ENCODE peak calls at places on chromosome 3, in five cellular contexts. O, X, Z, B and H are unnamed samples.

GRCh38 chr3:10344944-10345575 is 24.1 kb upstream of the SEC13 start:
- DNase-seq in O (no peak), X (no peak), Z (no peak), B (no peak), H (no peak)

GRCh38 chr3:17908399-17909191 is 166.2 kb upstream of the TBC1D5 start:
- DNase-seq in O (no peak), X (no peak), Z (peak; percentile 35), B (no peak), H (no peak)

GRCh38 chr3:152834354-152835310 is at the start of gene P2RY1:
- DNase-seq in O (no peak), X (peak; percentile 69), Z (peak; percentile 75), B (peak; percentile 57), H (peak; percentile 78)

GRCh38 chr3:127849368-127849767 is 27.1 kb upstream of the MGLL start:
- DNase-seq in O (no peak), X (no peak), Z (peak; percentile 13), B (no peak), H (no peak)

GRCh38 chr3:127391436-127392145 is 103.7 kb upstream of the PRR20G start:
- DNase-seq in O (no peak), X (no peak), Z (no peak), B (no peak), H (no peak)

GRCh38 chr3:176906046-176906905 is 291.0 kb downstream of the TBL1XR1 start:
- DNase-seq in O (peak; percentile 23), X (no peak), Z (peak; percentile 59), B (no peak), H (peak; percentile 31)

GRCh38 chr3:126530171-126531050 is 6.5 kb downstream of the CHST13 start:
- DNase-seq in O (no peak), X (no peak), Z (no peak), B (no peak), H (no peak)

GRCh38 chr3:66393486-66394260 is 107.1 kb downstream of the LRIG1 start:
- DNase-seq in O (no peak), X (no peak), Z (no peak), B (peak; percentile 47), H (no peak)

GRCh38 chr3:139506792-139507191 is 30.5 kb upstream of the RBP2 start:
- DNase-seq in O (peak; percentile 9), X (no peak), Z (no peak), B (no peak), H (no peak)

GRCh38 chr3:51392301-51393095 is 1.4 kb downstream of the RBM15B start:
- DNase-seq in O (no peak), X (no peak), Z (no peak), B (no peak), H (no peak)

GRCh38 chr3:37853691-37854413 is 7.8 kb upstream of the CTDSPL start:
- DNase-seq in O (no peak), X (no peak), Z (no peak), B (no peak), H (no peak)

GRCh38 chr3:37852771-37853170 is 8.9 kb upstream of the CTDSPL start:
- DNase-seq in O (no peak), X (no peak), Z (no peak), B (no peak), H (no peak)

GRCh38 chr3:37858742-37859141 is 2.9 kb upstream of the CTDSPL start:
- DNase-seq in O (no peak), X (no peak), Z (no peak), B (no peak), H (no peak)

GRCh38 chr3:37856381-37856780 is 5.3 kb upstream of the CTDSPL start:
- DNase-seq in O (no peak), X (no peak), Z (no peak), B (no peak), H (no peak)

GRCh38 chr3:37855363-37855970 is 6.2 kb upstream of the CTDSPL start:
- DNase-seq in O (peak; percentile 53), X (no peak), Z (peak; percentile 68), B (peak; percentile 5), H (peak; percentile 79)
- TF ChIP-seq SUZ12 in O (no peak), X (no peak), Z (no peak), B (no peak), H (no peak)

GRCh38 chr3:74756586-74756985 is 142.1 kb upstream of the CNTN3 start:
- DNase-seq in O (no peak), X (no peak), Z (no peak), B (no peak), H (no peak)
- TF ChIP-seq SUZ12 in O (no peak), X (no peak), Z (no peak), B (no peak), H (no peak)

GRCh38 chr3:178260887-178261286 is 275.3 kb upstream of the KCNMB2 start:
- DNase-seq in O (no peak), X (no peak), Z (no peak), B (no peak), H (no peak)
- TF ChIP-seq SUZ12 in O (no peak), X (no peak), Z (no peak), B (no peak), H (no peak)

GRCh38 chr3:71585126-71585525 is 1.6 kb upstream of the FOXP1 start:
- DNase-seq in O (no peak), X (no peak), Z (no peak), B (no peak), H (peak; percentile 30)
- TF ChIP-seq SUZ12 in O (no peak), X (no peak), Z (no peak), B (no peak), H (no peak)

GRCh38 chr3:156681003-156681402 is 6.6 kb downstream of the TIPARP start:
- DNase-seq in O (peak; percentile 71), X (no peak), Z (peak; percentile 43), B (no peak), H (no peak)
- TF ChIP-seq SUZ12 in O (no peak), X (no peak), Z (no peak), B (no peak), H (no peak)

GRCh38 chr3:194405756-194406155 is 6.7 kb upstream of the GP5 start:
- DNase-seq in O (no peak), X (no peak), Z (no peak), B (no peak), H (no peak)
- TF ChIP-seq SUZ12 in O (no peak), X (no peak), Z (no peak), B (no peak), H (no peak)